ENCODE peak calls at places on chromosomes 16 and 17, in eight cellular contexts. E is stimulated activated CD8-positive, alpha-beta memory T cell treated with anti-CD3 and anti-CD28 coated beads, Interleukin-7, amount 100 ng/mL, for 24 hours; I is fibroblast of the conjunctiva; U is left ventricle myocardium inferior; R is NCI-H460; Z is NAMALWA; V is NCI-H526 treated with DMSO at 0.1 percent for 48 hours; G is left colon. X is an unnamed sample.

GRCh38 chr17:77475012-77475976 is 334.5 kb downstream of the SEC14L1 start:
- DNase-seq in E (no peak), I (no peak), U (no peak), R (no peak), Z (no peak), V (no peak), G (no peak), X (no peak)

GRCh38 chr17:74427048-74427762 is 4.7 kb upstream of the GPRC5C start:
- DNase-seq in E (no peak), I (no peak), U (no peak), R (no peak), Z (no peak), V (no peak), G (peak), X (no peak)

GRCh38 chr17:36862116-36862920 is 75.0 kb upstream of the LHX1 start:
- DNase-seq in E (no peak), I (no peak), U (no peak), R (no peak), Z (no peak), V (no peak), G (no peak), X (no peak)

GRCh38 chr16:83742076-83742475 is 65.7 kb upstream of the HSBP1 start:
- DNase-seq in E (no peak), I (no peak), U (no peak), R (no peak), Z (no peak), V (no peak), G (no peak), X (no peak)

GRCh38 chr17:74289688-74290087 is 15.7 kb downstream of the DNAI2 start:
- DNase-seq in E (no peak), I (no peak), U (no peak), R (no peak), Z (no peak), V (no peak), G (no peak), X (no peak)

GRCh38 chr17:61309362-61309761 is 90.3 kb upstream of the TBX2 start:
- DNase-seq in E (no peak), I (no peak), U (no peak), R (no peak), Z (no peak), V (no peak), G (no peak), X (no peak)

GRCh38 chr17:3754066-3754457 is 30.4 kb downstream of the HASPIN start:
- DNase-seq in E (no peak), I (no peak), U (no peak), R (no peak), Z (no peak), V (no peak), G (no peak), X (no peak)

GRCh38 chr17:57489321-57489720 is 233.0 kb downstream of the MSI2 start:
- DNase-seq in E (no peak), I (no peak), U (no peak), R (no peak), Z (no peak), V (no peak), G (no peak), X (no peak)

GRCh38 chr17:49589556-49589885 is 13.8 kb downstream of the NXPH3 start:
- DNase-seq in E (no peak), I (no peak), U (no peak), R (no peak), Z (no peak), V (no peak), G (no peak), X (no peak)

GRCh38 chr17:44204453-44204882 is 4.8 kb upstream of the ATXN7L3 start:
- DNase-seq in E (no peak), I (no peak), U (no peak), R (no peak), Z (no peak), V (no peak), G (no peak), X (peak)

GRCh38 chr16:88977028-88977844 is at the start of gene CBFA2T3:
- DNase-seq in E (no peak), I (no peak), U (peak), R (no peak), Z (peak), V (no peak), G (peak), X (no peak)

GRCh38 chr17:47621293-47622178 is 28.2 kb upstream of the KPNB1 start:
- DNase-seq in E (no peak), I (peak), U (no peak), R (peak), Z (no peak), V (no peak), G (no peak), X (peak)

GRCh38 chr17:72165202-72165972 is 44.6 kb downstream of the SOX9 start:
- DNase-seq in E (no peak), I (no peak), U (no peak), R (no peak), Z (no peak), V (peak), G (no peak), X (no peak)

GRCh38 chr16:8611886-8612595 is 9.5 kb upstream of the METTL22 start:
- DNase-seq in E (no peak), I (no peak), U (no peak), R (no peak), Z (no peak), V (no peak), G (no peak), X (no peak)

GRCh38 chr16:82655315-82655714 is 28.5 kb downstream of the CDH13 start:
- DNase-seq in E (peak), I (peak), U (no peak), R (peak), Z (no peak), V (no peak), G (peak), X (peak)

GRCh38 chr17:82775033-82775823 is 23.4 kb downstream of the TBCD start:
- DNase-seq in E (no peak), I (no peak), U (peak), R (peak), Z (no peak), V (peak), G (peak), X (no peak)

GRCh38 chr17:78128616-78129384 is at the start of gene TMC6:
- DNase-seq in E (no peak), I (no peak), U (no peak), R (peak), Z (peak), V (peak), G (peak), X (no peak)

GRCh38 chr16:68839831-68840230 is 3.5 kb upstream of the TANGO6 start:
- DNase-seq in E (no peak), I (no peak), U (no peak), R (no peak), Z (no peak), V (no peak), G (no peak), X (no peak)

GRCh38 chr16:79215289-79215688 is 385.2 kb downstream of the MAF start:
- DNase-seq in E (no peak), I (no peak), U (no peak), R (no peak), Z (no peak), V (no peak), G (no peak), X (no peak)

GRCh38 chr16:8867483-8868271 is 1.1 kb downstream of the CARHSP1 start:
- DNase-seq in E (no peak), I (no peak), U (peak), R (no peak), Z (peak), V (no peak), G (peak), X (no peak)

GRCh38 chr17:3960764-3961163 is 3.5 kb downstream of the ATP2A3 start:
- DNase-seq in E (no peak), I (no peak), U (no peak), R (peak), Z (no peak), V (no peak), G (peak), X (no peak)

GRCh38 chr17:45942284-45942683 is 47.9 kb downstream of the MAPT start:
- DNase-seq in E (no peak), I (peak), U (peak), R (no peak), Z (no peak), V (no peak), G (peak), X (no peak)

GRCh38 chr17:21677911-21678310 is 14.4 kb upstream of the KCNJ18 start:
- DNase-seq in E (no peak), I (no peak), U (no peak), R (no peak), Z (no peak), V (no peak), G (no peak), X (no peak)

GRCh38 chr17:2171725-2172446 is 117.0 kb downstream of the HIC1 start:
- DNase-seq in E (no peak), I (peak), U (peak), R (no peak), Z (no peak), V (no peak), G (peak), X (peak)

GRCh38 chr16:56257260-56257659 is 66.0 kb downstream of the GNAO1 start:
- DNase-seq in E (no peak), I (no peak), U (peak), R (no peak), Z (no peak), V (no peak), G (peak), X (no peak)

GRCh38 chr16:69133555-69133954 is 1.1 kb downstream of the UTP4 start:
- DNase-seq in E (no peak), I (no peak), U (no peak), R (no peak), Z (no peak), V (no peak), G (no peak), X (no peak)

GRCh38 chr17:27038676-27039075 is 255.2 kb upstream of the WSB1 start:
- DNase-seq in E (no peak), I (no peak), U (no peak), R (no peak), Z (peak), V (peak), G (no peak), X (no peak)

GRCh38 chr17:13428611-13429042 is 173.1 kb downstream of the HS3ST3A1 start:
- DNase-seq in E (no peak), I (no peak), U (no peak), R (no peak), Z (no peak), V (no peak), G (no peak), X (no peak)

GRCh38 chr17:36623281-36623680 is 21.9 kb downstream of the MRM1 start:
- DNase-seq in E (no peak), I (no peak), U (no peak), R (no peak), Z (no peak), V (no peak), G (no peak), X (no peak)

GRCh38 chr17:44759096-44759915 is 518 bp downstream of the ADAM11 start:
- DNase-seq in E (no peak), I (no peak), U (no peak), R (no peak), Z (no peak), V (no peak), G (no peak), X (no peak)

GRCh38 chr17:225551-225950 is 44.1 kb upstream of the DOC2B start:
- DNase-seq in E (no peak), I (no peak), U (peak), R (no peak), Z (no peak), V (no peak), G (no peak), X (no peak)

GRCh38 chr17:17809527-17810373 is 27.0 kb downstream of the SREBF1 start:
- DNase-seq in E (no peak), I (peak), U (peak), R (no peak), Z (no peak), V (peak), G (no peak), X (no peak)

GRCh38 chr17:6843241-6843890 is 11.8 kb upstream of the TEKT1 start:
- DNase-seq in E (no peak), I (peak), U (no peak), R (peak), Z (peak), V (peak), G (no peak), X (peak)

GRCh38 chr17:50817142-50817751 is 18.1 kb upstream of the WFIKKN2 start:
- DNase-seq in E (peak), I (no peak), U (peak), R (peak), Z (peak), V (no peak), G (peak), X (no peak)

GRCh38 chr17:56801506-56802178 is 32.1 kb downstream of the C17orf67 start:
- DNase-seq in E (no peak), I (no peak), U (no peak), R (no peak), Z (no peak), V (no peak), G (no peak), X (no peak)

GRCh38 chr16:53673189-53673588 is 30.5 kb downstream of the RPGRIP1L start:
- DNase-seq in E (no peak), I (no peak), U (no peak), R (no peak), Z (no peak), V (no peak), G (no peak), X (no peak)